ENCODE peak calls at places on chromosomes 13 and 19, in six cellular contexts. One of them, this sample, is unnamed. For H3K36me3, the result is how much of the 10 kb centered on the place peaks cover.

GRCh38 chr13:111006508-111007031 is 91.7 kb upstream of the ANKRD10 start:
- DNase-seq in trophoblast cell: no peak
- DNase-seq in mesendoderm: peak
- DNase-seq in H1: no peak
- DNase-seq in mesenchymal stem cell: peak
- DNase-seq in IMR-90: peak
- DNase-seq in this sample: peak

GRCh38 chr13:44003481-44003880 is 123.8 kb downstream of the LACC1 start:
- DNase-seq in mesenchymal stem cell: no peak
- DNase-seq in H1: no peak
- DNase-seq in mesendoderm: no peak
- DNase-seq in trophoblast cell: no peak
- DNase-seq in IMR-90: no peak
- DNase-seq in this sample: no peak

GRCh38 chr13:22877421-22877820 is 303.4 kb upstream of the SGCG start:
- DNase-seq in mesenchymal stem cell: no peak
- DNase-seq in H1: no peak
- DNase-seq in IMR-90: no peak
- DNase-seq in trophoblast cell: no peak
- DNase-seq in mesendoderm: no peak
- DNase-seq in this sample: no peak

GRCh38 chr19:3207466-3208242 is 16.8 kb upstream of the CELF5 start:
- DNase-seq in H1: no peak
- DNase-seq in trophoblast cell: no peak
- DNase-seq in mesendoderm: peak
- DNase-seq in IMR-90: no peak
- DNase-seq in mesenchymal stem cell: no peak
- DNase-seq in this sample: no peak

GRCh38 chr13:76852991-76853390 is 33.2 kb downstream of the KCTD12 start:
- DNase-seq in trophoblast cell: peak
- DNase-seq in mesenchymal stem cell: peak
- DNase-seq in H1: no peak
- DNase-seq in IMR-90: peak
- DNase-seq in mesendoderm: no peak
- DNase-seq in this sample: no peak

GRCh38 chr19:4120531-4120930 is 3.4 kb downstream of the MAP2K2 start:
- DNase-seq in mesenchymal stem cell: peak
- DNase-seq in mesendoderm: no peak
- DNase-seq in trophoblast cell: no peak
- DNase-seq in IMR-90: peak
- DNase-seq in H1: no peak
- DNase-seq in this sample: no peak

GRCh38 chr13:111153279-111153976 is 38.3 kb downstream of the ARHGEF7 start:
- DNase-seq in H1: peak
- DNase-seq in trophoblast cell: peak
- DNase-seq in IMR-90: peak
- DNase-seq in mesenchymal stem cell: peak
- DNase-seq in mesendoderm: peak
- DNase-seq in this sample: peak

GRCh38 chr13:97295279-97296182 is 73.4 kb downstream of the MBNL2 start:
- DNase-seq in IMR-90: peak
- DNase-seq in trophoblast cell: peak
- DNase-seq in H1: no peak
- DNase-seq in mesenchymal stem cell: peak
- DNase-seq in mesendoderm: no peak
- DNase-seq in this sample: no peak

GRCh38 chr19:7681336-7682174 is 922 bp downstream of the TRAPPC5 start:
- DNase-seq in IMR-90: peak
- DNase-seq in mesenchymal stem cell: peak
- DNase-seq in mesendoderm: peak
- DNase-seq in H1: peak
- DNase-seq in trophoblast cell: peak
- DNase-seq in this sample: peak

GRCh38 chr19:8639821-8640401 is 9.5 kb downstream of the NFILZ start:
- DNase-seq in trophoblast cell: no peak
- DNase-seq in mesendoderm: no peak
- DNase-seq in IMR-90: no peak
- DNase-seq in mesenchymal stem cell: no peak
- DNase-seq in H1: no peak
- DNase-seq in this sample: no peak

GRCh38 chr13:101942038-101942437 is 459.8 kb downstream of the FGF14 start:
- DNase-seq in mesenchymal stem cell: peak
- DNase-seq in mesendoderm: peak
- DNase-seq in IMR-90: peak
- DNase-seq in trophoblast cell: peak
- DNase-seq in H1: no peak
- DNase-seq in this sample: peak

GRCh38 chr13:68748038-68748437 is 1359.6 kb upstream of the ATXN8OS start:
- DNase-seq in IMR-90: no peak
- DNase-seq in trophoblast cell: no peak
- DNase-seq in H1: no peak
- DNase-seq in mesendoderm: no peak
- DNase-seq in mesenchymal stem cell: no peak
- DNase-seq in this sample: no peak

GRCh38 chr19:489418-490196 is 6.7 kb upstream of the MADCAM1 start:
- DNase-seq in mesendoderm: peak
- DNase-seq in IMR-90: peak
- DNase-seq in H1: no peak
- DNase-seq in trophoblast cell: no peak
- DNase-seq in mesenchymal stem cell: peak
- DNase-seq in this sample: no peak

GRCh38 chr19:397941-398706 is 10.8 kb downstream of the C2CD4C start:
- DNase-seq in IMR-90: no peak
- DNase-seq in trophoblast cell: no peak
- DNase-seq in mesenchymal stem cell: no peak
- DNase-seq in H1: no peak
- DNase-seq in mesendoderm: no peak
- DNase-seq in this sample: no peak

GRCh38 chr19:17775245-17775927 is 19.6 kb upstream of the B3GNT3 start:
- DNase-seq in trophoblast cell: peak
- DNase-seq in mesenchymal stem cell: peak
- DNase-seq in H1: no peak
- DNase-seq in mesendoderm: peak
- DNase-seq in IMR-90: peak
- DNase-seq in this sample: peak

GRCh38 chr13:51125495-51126226 is 14.6 kb upstream of the C13orf42 start:
- DNase-seq in IMR-90: peak
- DNase-seq in H1: peak
- DNase-seq in mesenchymal stem cell: peak
- DNase-seq in trophoblast cell: peak
- DNase-seq in mesendoderm: peak
- DNase-seq in this sample: peak

GRCh38 chr13:51025245-51025872 is 85.7 kb downstream of the C13orf42 start:
- DNase-seq in mesenchymal stem cell: no peak
- DNase-seq in trophoblast cell: no peak
- DNase-seq in IMR-90: no peak
- DNase-seq in mesendoderm: no peak
- DNase-seq in H1: no peak
- DNase-seq in this sample: no peak

GRCh38 chr19:28396259-28396940 is 816.6 kb downstream of the UQCRFS1 start:
- DNase-seq in trophoblast cell: no peak
- DNase-seq in mesenchymal stem cell: no peak
- DNase-seq in IMR-90: no peak
- DNase-seq in mesendoderm: peak
- DNase-seq in H1: no peak
- DNase-seq in this sample: no peak

GRCh38 chr13:110443633-110444225 is 117.8 kb downstream of the RAB20 start:
- DNase-seq in mesenchymal stem cell: peak
- DNase-seq in mesendoderm: no peak
- DNase-seq in H1: no peak
- DNase-seq in trophoblast cell: no peak
- DNase-seq in IMR-90: no peak
- DNase-seq in this sample: no peak

GRCh38 chr13:95660981-95661581 is 15.9 kb upstream of the DNAJC3 start:
- DNase-seq in IMR-90: peak
- DNase-seq in trophoblast cell: no peak
- DNase-seq in mesendoderm: peak
- DNase-seq in mesenchymal stem cell: peak
- DNase-seq in H1: no peak
- DNase-seq in this sample: no peak

GRCh38 chr13:19860884-19861655 is 2.4 kb downstream of the ZMYM5 start:
- DNase-seq in trophoblast cell: peak
- DNase-seq in IMR-90: peak
- DNase-seq in mesendoderm: peak
- DNase-seq in H1: no peak
- DNase-seq in mesenchymal stem cell: peak
- DNase-seq in this sample: peak

GRCh38 chr19:44677019-44677809 is 5.9 kb downstream of the CEACAM19 start:
- DNase-seq in mesenchymal stem cell: peak
- DNase-seq in mesendoderm: peak
- DNase-seq in trophoblast cell: peak
- DNase-seq in IMR-90: peak
- DNase-seq in H1: no peak
- DNase-seq in this sample: no peak

GRCh38 chr19:5628919-5629481 is 6.1 kb downstream of the SAFB start:
- DNase-seq in mesenchymal stem cell: no peak
- DNase-seq in H1: no peak
- DNase-seq in trophoblast cell: no peak
- DNase-seq in IMR-90: no peak
- DNase-seq in mesendoderm: no peak
- DNase-seq in this sample: no peak

GRCh38 chr13:109729031-109729870 is 57.1 kb downstream of the IRS2 start:
- DNase-seq in mesendoderm: peak
- DNase-seq in H1: no peak
- DNase-seq in mesenchymal stem cell: no peak
- DNase-seq in trophoblast cell: no peak
- DNase-seq in IMR-90: no peak
- DNase-seq in this sample: peak

GRCh38 chr19:30450945-30451344 is 78.8 kb downstream of the ZNF536 start:
- DNase-seq in H1: no peak
- DNase-seq in IMR-90: no peak
- DNase-seq in mesenchymal stem cell: no peak
- DNase-seq in mesendoderm: no peak
- DNase-seq in trophoblast cell: no peak
- DNase-seq in this sample: no peak
- H3K18ac ChIP-seq in H1: no peak
- H3K18ac ChIP-seq in IMR-90: no peak
- H3K18ac ChIP-seq in mesenchymal stem cell: no peak
- H3K18ac ChIP-seq in mesendoderm: no peak
- H3K18ac ChIP-seq in trophoblast cell: no peak
- H3K18ac ChIP-seq in this sample: peak

DNA sequence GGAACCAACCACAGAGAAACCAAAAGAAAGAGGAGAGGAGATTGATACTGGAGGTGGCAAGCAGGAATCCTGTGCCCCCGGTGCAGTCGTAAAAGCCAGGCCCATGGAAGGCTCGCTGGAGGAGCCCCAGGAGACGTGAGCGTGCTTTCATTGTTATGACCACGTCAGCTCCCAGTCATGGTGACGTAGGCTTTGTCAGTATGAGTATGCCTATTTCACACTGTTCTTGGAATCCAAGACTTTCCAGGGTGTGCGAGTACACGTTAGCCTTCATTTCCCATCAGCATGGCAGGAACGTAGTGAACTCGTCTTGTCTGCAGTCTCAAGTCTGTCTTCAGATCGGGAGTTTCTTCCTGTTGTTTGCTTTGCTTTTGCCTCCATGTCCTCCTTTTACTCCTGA is 15.4 kb upstream of the CHAMP1 start:
- DNase-seq in mesenchymal stem cell: no peak
- DNase-seq in trophoblast cell: no peak
- DNase-seq in IMR-90: no peak
- DNase-seq in mesendoderm: no peak
- DNase-seq in H1: no peak
- DNase-seq in this sample: no peak
- H3K36me3 ChIP-seq in mesenchymal stem cell: half or more
- H3K36me3 ChIP-seq in trophoblast cell: under half
- H3K36me3 ChIP-seq in IMR-90: under half
- H3K36me3 ChIP-seq in mesendoderm: under half
- H3K36me3 ChIP-seq in H1: under half
- H3K36me3 ChIP-seq in this sample: under half

DNA sequence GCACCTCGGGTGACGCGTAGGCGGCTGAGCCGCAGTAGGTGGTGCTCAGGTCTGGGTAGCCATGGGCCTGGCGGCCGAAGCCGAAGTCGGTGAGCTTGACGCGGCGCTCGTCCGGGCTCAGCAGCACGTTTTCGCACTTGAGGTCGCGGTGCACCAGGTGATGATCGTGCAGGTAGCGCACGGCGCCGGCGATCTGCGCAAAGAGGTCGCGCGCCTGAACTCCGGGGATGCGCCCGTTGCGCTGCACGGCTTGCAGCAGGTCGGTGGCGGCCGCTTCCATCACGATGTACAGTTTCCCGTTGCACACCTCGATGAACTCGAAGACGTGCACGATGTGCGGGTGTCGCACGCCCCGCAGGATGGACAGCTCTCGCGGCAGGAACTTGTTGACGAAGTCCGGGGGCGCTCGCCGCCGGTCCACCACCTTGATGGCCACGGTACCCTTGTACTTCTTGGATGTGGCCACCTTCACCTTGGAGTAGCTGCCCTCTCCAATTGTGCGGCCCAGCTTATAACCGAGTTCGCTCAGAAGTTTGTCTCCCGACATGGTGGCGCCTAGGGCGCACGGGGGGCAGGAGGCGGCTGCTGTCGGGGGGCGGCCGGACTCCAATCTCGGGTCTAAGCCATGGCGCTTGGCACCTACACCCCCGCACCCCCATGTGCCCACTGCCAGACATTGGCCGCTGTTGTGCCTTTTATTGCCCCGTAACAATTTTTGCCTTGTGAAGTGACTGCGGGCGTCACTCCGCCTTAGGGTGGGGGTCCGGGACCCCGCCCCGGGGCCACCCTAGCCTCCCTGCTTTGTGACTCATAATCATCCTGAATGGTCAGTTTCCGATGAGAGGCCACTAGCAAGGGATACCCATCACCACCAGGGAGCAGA is at the start of gene TSSK6:
- DNase-seq in mesenchymal stem cell: no peak
- DNase-seq in H1: no peak
- DNase-seq in trophoblast cell: no peak
- DNase-seq in mesendoderm: no peak
- DNase-seq in IMR-90: no peak
- DNase-seq in this sample: no peak
- H3K18ac ChIP-seq in mesenchymal stem cell: peak
- H3K18ac ChIP-seq in H1: peak
- H3K18ac ChIP-seq in trophoblast cell: peak
- H3K18ac ChIP-seq in mesendoderm: peak
- H3K18ac ChIP-seq in IMR-90: peak
- H3K18ac ChIP-seq in this sample: peak

GRCh38 chr19:38673030-38673429 is 25.6 kb downstream of the ACTN4 start:
- DNase-seq in mesenchymal stem cell: no peak
- DNase-seq in trophoblast cell: no peak
- DNase-seq in H1: no peak
- DNase-seq in mesendoderm: no peak
- DNase-seq in IMR-90: no peak
- DNase-seq in this sample: no peak

GRCh38 chr19:38674388-38675133 is 27.1 kb downstream of the ACTN4 start:
- DNase-seq in mesendoderm: peak
- DNase-seq in IMR-90: peak
- DNase-seq in trophoblast cell: peak
- DNase-seq in mesenchymal stem cell: peak
- DNase-seq in H1: no peak
- DNase-seq in this sample: no peak

GRCh38 chr19:38676023-38676877 is 28.8 kb downstream of the ACTN4 start:
- DNase-seq in mesenchymal stem cell: peak
- DNase-seq in mesendoderm: no peak
- DNase-seq in IMR-90: peak
- DNase-seq in H1: no peak
- DNase-seq in trophoblast cell: no peak
- DNase-seq in this sample: no peak

GRCh38 chr19:38676878-38677646 is 29.6 kb downstream of the ACTN4 start:
- DNase-seq in mesendoderm: no peak
- DNase-seq in H1: no peak
- DNase-seq in trophoblast cell: no peak
- DNase-seq in IMR-90: no peak
- DNase-seq in mesenchymal stem cell: no peak
- DNase-seq in this sample: no peak

GRCh38 chr19:38675611-38676010 is 28.2 kb downstream of the ACTN4 start:
- DNase-seq in mesenchymal stem cell: no peak
- DNase-seq in mesendoderm: no peak
- DNase-seq in IMR-90: no peak
- DNase-seq in trophoblast cell: no peak
- DNase-seq in H1: no peak
- DNase-seq in this sample: no peak
- H3K36me3 ChIP-seq in mesenchymal stem cell: under half
- H3K36me3 ChIP-seq in mesendoderm: under half
- H3K36me3 ChIP-seq in IMR-90: under half
- H3K36me3 ChIP-seq in trophoblast cell: under half
- H3K36me3 ChIP-seq in H1: under half
- H3K36me3 ChIP-seq in this sample: under half